ENCODE peak calls at places on chromosomes 13 and 19, in eight cellular contexts. V is neural progenitor cell; K is HCT116; J is CD4-positive, alpha-beta T cell; E is cardiac muscle cell; N is substantia nigra; X is coronary artery; W is stomach. T is an unnamed sample.

GRCh38 chr13:77584111-77584510 is 48.6 kb downstream of the SCEL start:
- DNase-seq in V (no peak), K (no peak), J (no peak), E (no peak), N (peak), X (no peak), W (no peak), T (no peak)

GRCh38 chr13:51532736-51533197 is 51.5 kb upstream of the WDFY2 start:
- DNase-seq in V (no peak), K (no peak), J (no peak), E (no peak), N (no peak), X (no peak), W (no peak), T (no peak)

GRCh38 chr13:51525567-51526165 is 58.6 kb upstream of the WDFY2 start:
- DNase-seq in V (no peak), K (no peak), J (no peak), E (no peak), N (no peak), X (no peak), W (no peak), T (no peak)

GRCh38 chr13:22939157-22939556 is 241.6 kb upstream of the SGCG start:
- DNase-seq in V (no peak), K (no peak), J (no peak), E (no peak), N (no peak), X (no peak), W (no peak), T (no peak)

GRCh38 chr19:4134351-4134750 is 10.4 kb upstream of the MAP2K2 start:
- DNase-seq in V (no peak), K (no peak), J (no peak), E (no peak), N (no peak), X (no peak), W (no peak), T (no peak)

GRCh38 chr13:30325668-30326067 is 18.3 kb upstream of the KATNAL1 start:
- DNase-seq in V (no peak), K (no peak), J (no peak), E (no peak), N (no peak), X (no peak), W (no peak), T (no peak)

GRCh38 chr19:18675779-18676178 is 7.7 kb upstream of the CRTC1 start:
- DNase-seq in V (peak), K (peak), J (no peak), E (no peak), N (no peak), X (no peak), W (no peak), T (no peak)

GRCh38 chr19:49712397-49712859 is 21.5 kb downstream of the CPT1C start:
- DNase-seq in V (peak), K (peak), J (no peak), E (no peak), N (no peak), X (no peak), W (no peak), T (peak)

GRCh38 chr13:33931397-33931987 is 113.5 kb downstream of the RFC3 start:
- DNase-seq in V (peak), K (peak), J (no peak), E (peak), N (no peak), X (no peak), W (no peak), T (no peak)

GRCh38 chr13:24183741-24184182 is 23.2 kb downstream of the SPATA13 start:
- DNase-seq in V (no peak), K (no peak), J (no peak), E (no peak), N (no peak), X (no peak), W (no peak), T (no peak)

GRCh38 chr19:51948979-51949378 is 21.7 kb downstream of the ZNF613 start:
- DNase-seq in V (no peak), K (no peak), J (no peak), E (no peak), N (peak), X (no peak), W (no peak), T (peak)

GRCh38 chr13:95546919-95547318 is 5.6 kb upstream of the CLDN10 start:
- DNase-seq in V (no peak), K (no peak), J (no peak), E (no peak), N (no peak), X (no peak), W (no peak), T (no peak)

GRCh38 chr19:58559275-58560006 is 1.0 kb upstream of the UBE2M start:
- DNase-seq in V (peak), K (peak), J (peak), E (peak), N (no peak), X (peak), W (peak), T (peak)

GRCh38 chr19:11447347-11448262 is 12.2 kb downstream of the PRKCSH start:
- DNase-seq in V (no peak), K (no peak), J (no peak), E (no peak), N (no peak), X (no peak), W (no peak), T (no peak)

GRCh38 chr13:63625869-63626268 is 2210.2 kb upstream of the PCDH20 start:
- DNase-seq in V (no peak), K (no peak), J (no peak), E (no peak), N (no peak), X (no peak), W (no peak), T (no peak)

GRCh38 chr19:43465468-43466120 is at the start of gene LYPD3:
- DNase-seq in V (peak), K (peak), J (no peak), E (no peak), N (no peak), X (no peak), W (peak), T (peak)

GRCh38 chr13:113417008-113417735 is 36.1 kb downstream of the ADPRHL1 start:
- DNase-seq in V (peak), K (no peak), J (no peak), E (no peak), N (no peak), X (peak), W (no peak), T (no peak)

GRCh38 chr13:102097708-102098107 is 304.1 kb downstream of the FGF14 start:
- DNase-seq in V (no peak), K (no peak), J (no peak), E (no peak), N (no peak), X (no peak), W (no peak), T (peak)

GRCh38 chr19:28299649-28300048 is 913.3 kb downstream of the UQCRFS1 start:
- DNase-seq in V (no peak), K (no peak), J (no peak), E (no peak), N (no peak), X (no peak), W (no peak), T (no peak)

GRCh38 chr19:1509589-1510441 is 3.0 kb downstream of the ADAMTSL5 start:
- DNase-seq in V (no peak), K (no peak), J (no peak), E (no peak), N (no peak), X (no peak), W (no peak), T (peak)

GRCh38 chr19:1507192-1507660 is 5.6 kb downstream of the ADAMTSL5 start:
- DNase-seq in V (no peak), K (no peak), J (no peak), E (no peak), N (no peak), X (no peak), W (no peak), T (no peak)

GRCh38 chr19:1507763-1508506 is 4.9 kb downstream of the ADAMTSL5 start:
- DNase-seq in V (peak), K (peak), J (peak), E (peak), N (peak), X (peak), W (peak), T (peak)

GRCh38 chr19:1510442-1510806 is 2.4 kb downstream of the ADAMTSL5 start:
- DNase-seq in V (peak), K (no peak), J (no peak), E (no peak), N (no peak), X (no peak), W (no peak), T (no peak)

GRCh38 chr19:1508507-1508856 is 4.3 kb downstream of the ADAMTSL5 start:
- DNase-seq in V (no peak), K (no peak), J (no peak), E (no peak), N (no peak), X (no peak), W (no peak), T (no peak)
- H3K27ac ChIP-seq in V (no peak), K (peak), J (no peak), E (peak), N (no peak), X (peak), W (no peak), T (peak)

GRCh38 chr19:7292352-7292949 is 1.8 kb downstream of the INSR start:
- DNase-seq in V (no peak), K (no peak), J (no peak), E (no peak), N (no peak), X (no peak), W (no peak), T (no peak)
- H3K27ac ChIP-seq in V (no peak), K (no peak), J (no peak), E (no peak), N (peak), X (peak), W (peak), T (no peak)

GRCh38 chr13:75738841-75739240 is 102.7 kb downstream of the LMO7 start:
- DNase-seq in V (no peak), K (no peak), J (no peak), E (no peak), N (no peak), X (no peak), W (no peak), T (no peak)
- H3K27ac ChIP-seq in V (no peak), K (no peak), J (no peak), E (no peak), N (no peak), X (no peak), W (no peak), T (no peak)

GRCh38 chr13:110521946-110522345 is 39.6 kb downstream of the RAB20 start:
- DNase-seq in V (no peak), K (no peak), J (no peak), E (no peak), N (no peak), X (no peak), W (no peak), T (no peak)
- H3K27ac ChIP-seq in V (no peak), K (no peak), J (no peak), E (no peak), N (no peak), X (peak), W (no peak), T (peak)

GRCh38 chr19:46634045-46634655 is 1.9 kb downstream of the GNG8 start:
- DNase-seq in V (peak), K (peak), J (peak), E (peak), N (peak), X (peak), W (peak), T (peak)
- H3K27ac ChIP-seq in V (no peak), K (no peak), J (peak), E (no peak), N (peak), X (peak), W (no peak), T (no peak)

T was measured in right cardiac atrium.